ENCODE peak calls at places on chromosomes 13 and 19, in four cellular contexts. V is IMR-90, I is H1, C is H9. E is an unnamed sample.

GRCh38 chr19:39082745-39083598 is 1.2 kb upstream of the ACP7 start:
- DNase-seq in V (no peak), I (no peak), C (no peak), E (no peak)

GRCh38 chr13:28981530-28981929 is 161.4 kb downstream of the MTUS2 start:
- DNase-seq in V (no peak), I (no peak), C (no peak), E (no peak)

GRCh38 chr19:40366697-40367561 is 18.4 kb downstream of the PLD3 start:
- DNase-seq in V (peak), I (peak), C (peak), E (peak)

GRCh38 chr19:10896851-10897526 is 25.6 kb downstream of the CARM1 start:
- DNase-seq in V (peak), I (no peak), C (no peak), E (no peak)

GRCh38 chr13:78241278-78241919 is 322.8 kb upstream of the EDNRB start:
- DNase-seq in V (peak), I (peak), C (peak), E (peak)

GRCh38 chr13:78610381-78610883 is 7.1 kb upstream of the POU4F1 start:
- DNase-seq in V (peak), I (no peak), C (no peak), E (no peak)

GRCh38 chr19:2634228-2634951 is 68.1 kb downstream of the GNG7 start:
- DNase-seq in V (no peak), I (no peak), C (no peak), E (no peak)

GRCh38 chr13:26971990-26972888 is 199.4 kb downstream of the USP12 start:
- DNase-seq in V (peak), I (peak), C (peak), E (peak)

GRCh38 chr19:54454781-54455675 is 6.0 kb downstream of the LENG8 start:
- DNase-seq in V (no peak), I (no peak), C (no peak), E (no peak)

GRCh38 chr13:100789481-100789880 is 114.9 kb upstream of the TMTC4 start:
- DNase-seq in V (no peak), I (no peak), C (no peak), E (no peak)

GRCh38 chr19:19137556-19138109 is 645 bp downstream of the TMEM161A start:
- DNase-seq in V (no peak), I (no peak), C (peak), E (no peak)

GRCh38 chr13:49840266-49840665 is 47.8 kb upstream of the KPNA3 start:
- DNase-seq in V (peak), I (no peak), C (no peak), E (peak)

GRCh38 chr19:33649919-33650305 is 28.2 kb downstream of the CHST8 start:
- DNase-seq in V (no peak), I (no peak), C (no peak), E (no peak)

GRCh38 chr19:29107831-29108230 is 105.1 kb downstream of the UQCRFS1 start:
- DNase-seq in V (no peak), I (no peak), C (no peak), E (no peak)

GRCh38 chr19:37389234-37389633 is 18.3 kb downstream of the ZNF527 start:
- DNase-seq in V (no peak), I (no peak), C (no peak), E (peak)

GRCh38 chr19:4988770-4989251 is 19.9 kb downstream of the KDM4B start:
- DNase-seq in V (peak), I (no peak), C (no peak), E (peak)

GRCh38 chr13:114142640-114143490 is 10.4 kb upstream of the RASA3 start:
- DNase-seq in V (peak), I (peak), C (no peak), E (no peak)

GRCh38 chr13:100330662-100331061 is 241.8 kb downstream of the PCCA start:
- DNase-seq in V (peak), I (no peak), C (no peak), E (no peak)

GRCh38 chr19:22882797-22883196 is 50.7 kb downstream of the ZNF723 start:
- DNase-seq in V (peak), I (no peak), C (no peak), E (peak)

GRCh38 chr13:79384022-79384610 is 21.9 kb downstream of the RBM26 start:
- DNase-seq in V (no peak), I (no peak), C (no peak), E (no peak)

GRCh38 chr19:7386308-7386707 is 37.6 kb downstream of the ARHGEF18 start:
- DNase-seq in V (no peak), I (no peak), C (peak), E (peak)

GRCh38 chr19:44576843-44577565 is 36.4 kb upstream of the IGSF23 start:
- DNase-seq in V (peak), I (no peak), C (peak), E (peak)

GRCh38 chr19:17125728-17126677 is 50.4 kb downstream of the MYO9B start:
- DNase-seq in V (peak), I (no peak), C (no peak), E (no peak)

GRCh38 chr19:51026554-51026831 is at the start of gene KLK11:
- DNase-seq in V (no peak), I (no peak), C (no peak), E (no peak)

GRCh38 chr19:48680436-48681126 is 7.8 kb upstream of the NTN5 start:
- DNase-seq in V (no peak), I (no peak), C (no peak), E (no peak)

GRCh38 chr19:31348416-31349159 is 648 bp downstream of the TSHZ3 start:
- DNase-seq in V (no peak), I (peak), C (no peak), E (peak)

GRCh38 chr19:46634045-46634655 is 1.9 kb downstream of the GNG8 start:
- DNase-seq in V (peak), I (peak), C (peak), E (peak)

GRCh38 chr13:96041326-96042092 is 11.7 kb downstream of the UGGT2 start:
- DNase-seq in V (no peak), I (no peak), C (peak), E (peak)

GRCh38 chr19:4061683-4062575 is 4.8 kb downstream of the ZBTB7A start:
- DNase-seq in V (no peak), I (no peak), C (peak), E (no peak)

GRCh38 chr19:5889288-5889971 is 14.2 kb downstream of the NDUFA11 start:
- DNase-seq in V (peak), I (no peak), C (no peak), E (no peak)

GRCh38 chr13:41306271-41307150 is 4.6 kb upstream of the NAA16 start:
- DNase-seq in V (peak), I (no peak), C (no peak), E (no peak)

GRCh38 chr19:10124429-10124828 is 4.7 kb upstream of the EIF3G start:
- DNase-seq in V (no peak), I (no peak), C (no peak), E (no peak)

GRCh38 chr19:38975214-38975860 is at the start of gene FBXO17:
- DNase-seq in V (peak), I (peak), C (peak), E (peak)

GRCh38 chr13:103931885-103932284 is 865.7 kb upstream of the SLC10A2 start:
- DNase-seq in V (no peak), I (no peak), C (no peak), E (no peak)

GRCh38 chr19:50645107-50645506 is 4.1 kb upstream of the C19orf81 start:
- DNase-seq in V (no peak), I (no peak), C (no peak), E (no peak)

GRCh38 chr13:41199526-41199925 is 5.2 kb upstream of the KBTBD7 start:
- DNase-seq in V (no peak), I (no peak), C (no peak), E (no peak)

GRCh38 chr13:52847682-52848432 is 583 bp downstream of the PCDH8 start:
- DNase-seq in V (no peak), I (no peak), C (no peak), E (no peak)

GRCh38 chr13:85408415-85408814 is 390.8 kb downstream of the SLITRK6 start:
- DNase-seq in V (no peak), I (no peak), C (no peak), E (no peak)

GRCh38 chr13:113802090-113802531 is 43.1 kb downstream of the TMEM255B start:
- DNase-seq in V (peak), I (peak), C (peak), E (peak)

DNA sequence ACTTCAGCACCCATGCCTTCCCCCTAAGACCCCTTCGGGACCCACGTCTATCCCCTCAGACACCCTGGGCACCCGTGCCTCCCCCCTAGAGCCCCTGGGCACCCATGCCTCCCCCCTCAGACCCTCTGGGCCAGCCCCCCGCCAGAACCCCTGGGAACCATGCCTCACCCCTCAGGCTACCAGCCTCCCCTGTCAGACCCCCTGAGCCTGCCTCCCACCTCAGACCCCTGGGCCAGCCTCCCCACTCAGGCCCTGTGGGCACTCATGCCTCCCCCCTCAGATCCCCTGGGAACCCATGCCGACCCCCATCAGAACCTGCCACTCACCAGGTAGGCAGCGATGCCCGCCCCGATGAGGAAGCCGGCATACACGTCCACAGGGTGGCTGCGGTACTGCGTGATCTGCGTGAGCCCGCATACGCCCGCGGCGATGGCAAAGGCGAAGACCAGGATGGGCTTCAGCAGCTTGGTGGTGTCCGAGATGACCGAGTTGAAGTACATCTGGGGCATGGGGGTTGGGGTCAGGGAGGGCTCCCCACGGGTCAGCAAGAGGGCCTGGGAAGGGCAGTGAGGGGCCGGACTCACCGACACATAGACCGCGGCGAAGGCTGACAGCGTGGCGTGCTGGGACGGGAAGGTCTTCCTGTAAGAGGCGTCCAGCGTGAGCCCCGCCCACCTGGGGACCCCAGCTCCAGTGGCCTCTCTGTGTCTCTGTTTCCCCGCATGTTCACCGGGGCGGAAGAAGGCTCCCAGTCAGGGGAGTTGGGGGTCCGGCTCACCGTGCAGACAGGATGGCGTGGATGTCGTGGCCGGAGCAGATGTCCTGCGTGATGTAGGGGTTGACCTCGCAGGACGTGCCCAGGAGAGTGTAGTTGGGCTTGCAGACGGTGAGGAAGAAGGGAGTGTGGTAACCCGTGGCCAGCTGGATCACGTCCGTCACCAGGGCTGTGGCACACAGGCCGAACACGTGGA is 7.4 kb downstream of the PLPPR3 start:
- DNase-seq in V (no peak), I (no peak), C (no peak), E (no peak)
- H3K4ac ChIP-seq in V (no peak), I (no peak), C (no peak), E (no peak)

DNA sequence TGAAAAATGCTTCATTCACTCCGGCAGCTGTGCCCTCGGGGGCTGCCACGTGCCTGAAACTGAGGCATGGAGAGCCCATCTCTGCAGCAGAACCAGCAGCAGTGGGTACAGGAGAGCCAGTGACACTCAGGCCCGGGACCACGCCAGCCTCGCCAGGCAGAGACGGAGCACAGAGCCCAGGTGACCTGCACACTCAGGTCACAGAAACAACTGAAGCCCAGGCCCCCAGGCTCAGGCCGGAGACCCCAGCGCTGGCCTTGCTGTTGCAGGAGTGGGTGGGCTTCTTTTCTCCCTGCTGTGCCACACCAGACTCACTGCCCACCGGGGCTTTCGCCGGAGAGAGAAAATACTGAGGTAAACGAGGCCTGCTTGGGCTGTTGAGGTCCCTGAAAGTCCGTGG is 117.3 kb downstream of the SOX1 start:
- DNase-seq in V (no peak), I (no peak), C (no peak), E (no peak)
- H3K56ac ChIP-seq in V (no peak), I (no peak), C (no peak), E (no peak)

GRCh38 chr19:35702223-35703012 is 1.9 kb upstream of the ZBTB32 start:
- DNase-seq in V (peak), I (peak), C (peak), E (peak)
- H3K4me2 ChIP-seq in V (peak), I (peak), C (peak), E (peak)

DNA sequence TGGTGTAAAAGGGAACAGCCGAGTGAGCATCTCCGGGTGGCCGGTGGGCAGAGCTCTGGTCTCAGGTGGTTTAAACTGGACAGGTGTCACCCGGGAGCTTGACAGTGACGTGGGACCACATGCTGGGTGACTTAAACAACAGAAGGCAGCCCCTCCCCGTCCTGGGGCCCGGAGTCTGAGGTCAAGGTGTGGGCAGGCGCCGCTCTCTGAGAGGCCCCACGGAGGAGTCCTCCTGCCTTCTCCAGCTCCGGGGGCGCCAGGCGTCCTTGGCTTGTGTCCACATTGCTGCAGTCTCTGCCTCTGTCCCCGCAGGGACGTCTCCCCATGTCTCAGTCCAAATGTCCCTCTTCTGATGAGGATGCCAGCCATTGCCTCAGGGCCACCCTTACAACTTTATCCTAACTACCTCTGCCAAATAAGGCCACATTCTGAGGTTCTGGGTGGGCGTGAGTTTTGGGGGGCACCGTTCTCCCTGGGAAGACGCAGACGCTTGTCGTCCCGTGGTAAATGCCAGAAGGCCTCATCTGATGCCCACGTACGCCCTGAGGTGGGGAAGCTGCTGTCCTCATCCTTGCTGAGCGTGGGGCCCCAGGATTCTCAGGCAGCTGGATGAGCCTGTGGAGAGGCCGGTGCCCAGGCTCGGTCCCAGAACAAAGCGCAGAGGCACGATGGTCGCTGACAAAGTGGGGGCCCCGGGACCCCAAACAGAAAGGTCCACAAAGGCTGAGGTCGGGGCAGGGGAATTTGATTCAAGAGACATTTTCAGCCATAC is 12.9 kb downstream of the GZMM start:
- DNase-seq in V (no peak), I (no peak), C (peak), E (no peak)
- H3K4ac ChIP-seq in V (no peak), I (no peak), C (no peak), E (no peak)